ENCODE peak calls at places on chromosome 12, in five cellular contexts. A is GM13976, F is uterus, R is Calu3, O is neural crest cell. T is an unnamed sample.

GRCh38 chr12:15525414-15525813 is 203.1 kb downstream of the PTPRO start:
- DNase-seq in F (no peak), R (no peak), O (no peak), A (no peak), T (no peak)

GRCh38 chr12:91954326-91954725 is 191.3 kb downstream of the BTG1 start:
- DNase-seq in F (no peak), R (no peak), A (no peak), O (no peak), T (no peak)

GRCh38 chr12:96398422-96399080 is 1.7 kb downstream of the CDK17 start:
- DNase-seq in F (no peak), R (no peak), A (peak; percentile 21), O (no peak), T (no peak)

GRCh38 chr12:12821975-12822374 is 8.8 kb downstream of the DDX47 start:
- DNase-seq in O (no peak), A (peak; percentile 73), R (no peak), F (no peak), T (no peak)

GRCh38 chr12:54398995-54399793 is 14.7 kb upstream of the ZNF385A start:
- DNase-seq in A (peak; percentile 86), F (peak; percentile 90), R (peak; percentile 92), O (peak; percentile 98), T (peak; percentile 66)

GRCh38 chr12:121190523-121191031 is 19.4 kb upstream of the P2RX4 start:
- DNase-seq in A (no peak), O (no peak), R (no peak), F (no peak), T (no peak)

GRCh38 chr12:27296674-27297073 is 36.0 kb upstream of the BMAL2 start:
- DNase-seq in O (no peak), R (no peak), A (no peak), F (no peak), T (no peak)

GRCh38 chr12:5268424-5269210 is 163.3 kb upstream of the NTF3 start:
- DNase-seq in R (no peak), F (no peak), A (no peak), O (no peak), T (no peak)

GRCh38 chr12:97556201-97556824 is 93.7 kb downstream of the RMST start:
- DNase-seq in O (no peak), F (no peak), R (peak; percentile 44), A (no peak), T (no peak)

GRCh38 chr12:23504641-23505399 is 444.6 kb downstream of the SOX5 start:
- DNase-seq in R (no peak), O (no peak), F (no peak), A (no peak), T (no peak)

GRCh38 chr12:263574-263973 is 938 bp upstream of the SLC6A13 start:
- DNase-seq in A (no peak), O (no peak), F (no peak), R (no peak), T (no peak)

GRCh38 chr12:31521972-31522371 is 69.0 kb downstream of the DENND5B start:
- DNase-seq in O (no peak), F (no peak), A (no peak), R (no peak), T (no peak)

GRCh38 chr12:84636801-84637285 is 275.8 kb downstream of the SLC6A15 start:
- DNase-seq in A (no peak), R (no peak), F (no peak), O (no peak), T (no peak)

GRCh38 chr12:58105225-58106119 is 164.1 kb downstream of the ATP23 start:
- DNase-seq in A (no peak), O (no peak), R (no peak), F (no peak), T (no peak)
- TF ChIP-seq CTCF in A (no peak), O (peak; percentile 29), R (no peak), F (no peak), T (no peak)

DNA sequence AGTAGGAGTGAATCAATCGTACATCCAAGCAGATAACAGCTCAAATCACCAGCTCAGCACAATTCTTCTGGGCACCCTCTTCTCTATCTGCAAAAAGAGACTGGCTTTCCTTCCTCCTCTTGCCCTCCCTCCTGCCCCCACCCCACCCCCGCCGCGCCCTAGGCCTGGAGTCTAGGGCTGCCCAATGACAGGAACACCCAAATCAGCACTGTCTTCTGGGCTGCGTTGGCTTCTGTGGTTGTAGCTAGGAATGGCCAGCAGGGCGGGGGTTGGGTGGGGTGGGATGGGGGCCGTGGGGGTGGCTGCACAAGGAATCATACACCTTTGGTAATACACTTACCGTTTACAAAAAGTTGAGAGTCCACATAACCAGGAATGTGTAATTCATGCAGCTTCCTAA is 28.0 kb upstream of the TMCC3 start:
- DNase-seq in F (no peak), O (no peak), R (no peak), A (no peak), T (no peak)
- TF ChIP-seq CTCF in F (no peak), O (peak; percentile 18), R (no peak), A (no peak), T (no peak)

DNA sequence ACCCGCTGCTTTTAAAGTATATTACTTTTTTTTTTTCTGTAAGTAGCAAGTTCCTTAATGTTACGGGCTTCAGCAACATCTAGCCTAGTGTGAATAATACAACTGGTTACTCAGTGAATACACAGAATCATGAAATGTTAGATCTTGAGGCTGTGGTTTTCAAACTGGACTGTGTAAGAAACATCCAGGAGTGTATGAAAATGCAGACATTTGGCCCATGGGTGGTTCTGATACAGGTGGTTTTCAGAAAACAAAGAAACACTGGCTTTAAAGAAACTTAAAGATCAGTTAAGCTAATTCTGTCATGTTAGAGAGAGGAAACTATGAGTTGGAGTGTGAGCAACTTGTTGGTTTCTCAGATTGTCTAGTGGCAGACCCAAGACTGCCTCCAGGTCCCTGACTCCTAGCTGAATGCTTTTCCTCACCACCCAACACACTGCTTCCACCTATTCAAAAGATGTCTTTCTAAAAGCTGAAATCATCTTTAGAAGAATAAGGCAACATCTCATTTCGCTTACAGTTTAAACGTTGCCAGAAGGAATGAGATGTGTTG is 36.1 kb downstream of the TBC1D30 start:
- DNase-seq in F (no peak), A (no peak), O (no peak), R (no peak), T (no peak)
- TF ChIP-seq CTCF in F (no peak), A (no peak), O (no peak), R (no peak), T (no peak)

DNA sequence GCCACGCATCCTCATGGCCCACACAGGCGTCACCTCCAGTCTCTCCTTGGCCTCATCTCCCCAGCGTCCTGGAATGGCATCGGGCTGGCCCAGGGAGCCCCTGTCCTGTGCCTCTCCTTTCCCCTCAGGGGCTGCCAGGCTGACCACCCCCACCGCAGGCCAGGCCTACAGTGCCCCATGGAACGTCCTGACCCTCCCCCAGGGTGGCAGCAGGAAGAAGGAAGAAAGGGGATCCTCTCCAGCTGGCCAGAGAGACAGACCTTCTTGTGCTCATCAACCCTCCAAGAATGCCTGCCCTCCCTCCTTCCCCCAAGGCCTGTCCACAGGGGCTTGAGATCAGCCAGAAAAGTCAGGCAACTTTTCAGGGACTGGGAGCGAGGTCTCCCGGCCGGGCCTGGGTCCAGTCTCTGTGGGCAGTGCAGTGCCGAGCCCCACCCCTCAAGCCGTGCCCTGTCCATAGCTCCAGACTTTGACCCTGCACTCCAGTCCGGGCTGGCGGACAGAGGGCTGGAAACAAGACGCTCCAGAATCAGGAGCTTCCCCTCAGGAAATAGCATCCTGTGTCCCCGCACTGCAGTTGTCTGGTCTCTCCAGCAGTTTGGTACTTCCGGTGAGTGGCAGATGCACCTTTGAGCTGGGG is at the start of gene DAO:
- DNase-seq in R (no peak), O (no peak), F (no peak), A (no peak), T (no peak)
- TF ChIP-seq CTCF in R (no peak), O (no peak), F (no peak), A (no peak), T (no peak)

DNA sequence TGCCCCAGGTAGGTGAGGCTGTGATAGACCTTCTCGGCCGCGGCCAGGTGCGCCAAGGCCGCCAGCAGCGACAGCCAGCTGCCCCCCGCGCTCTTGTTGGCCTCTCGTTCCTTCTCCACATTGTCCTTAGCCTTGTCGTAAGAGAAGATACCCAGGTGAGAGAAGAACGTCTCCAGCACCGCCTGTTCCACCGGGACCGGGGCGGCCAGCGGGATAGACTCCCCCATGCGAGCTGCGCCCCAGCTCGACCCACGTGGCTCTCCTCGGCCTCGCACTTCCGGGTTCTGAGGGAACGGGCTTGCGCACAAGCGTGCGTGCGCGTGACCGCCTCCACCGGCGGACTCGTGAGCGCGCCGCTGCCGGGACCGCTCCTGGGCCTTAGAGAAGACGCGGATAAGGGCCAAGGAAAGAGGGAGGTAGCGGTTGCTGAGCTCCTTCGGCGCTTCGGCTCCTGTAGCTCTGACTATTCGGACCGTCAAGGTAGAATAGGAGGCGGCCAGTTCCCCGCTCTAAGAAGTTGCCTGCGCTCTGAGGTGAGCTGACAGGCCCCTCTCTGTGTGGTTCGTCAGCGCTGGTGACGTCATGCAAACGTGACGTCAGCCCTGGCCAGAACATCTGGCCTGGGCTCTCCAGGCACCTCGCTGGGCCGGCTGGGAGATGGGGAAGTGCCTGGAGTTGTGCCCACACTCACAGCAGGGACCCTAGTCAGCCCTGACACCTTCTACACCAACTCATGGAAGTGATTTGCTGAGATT is at the start of gene KICS2:
- DNase-seq in R (peak; percentile 95), O (peak; percentile 81), A (peak; percentile 92), F (peak; percentile 91), T (peak; percentile 84)
- TF ChIP-seq CTCF in R (no peak), O (no peak), A (no peak), F (no peak), T (no peak)

DNA sequence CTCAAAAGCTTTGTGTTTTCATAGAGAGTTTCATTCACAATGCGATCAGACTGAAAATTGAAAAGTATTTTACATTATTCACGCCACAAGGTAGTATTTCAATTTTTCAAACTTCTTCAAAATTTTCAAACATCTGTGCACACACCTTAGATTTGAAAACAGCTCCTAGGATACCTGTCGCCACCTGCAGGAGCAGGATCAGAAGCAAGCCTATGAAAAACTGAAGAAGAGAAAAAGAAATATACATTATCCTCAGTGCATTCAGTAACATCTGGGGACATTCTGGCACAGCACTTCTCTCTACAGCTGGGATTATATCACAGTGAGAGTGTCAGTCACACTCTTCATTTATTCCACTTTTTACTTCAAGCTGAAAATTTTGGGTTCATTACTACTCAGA is 19.8 kb downstream of the TSPAN8 start:
- DNase-seq in A (no peak), O (no peak), F (no peak), R (no peak), T (no peak)
- TF ChIP-seq CTCF in A (no peak), O (no peak), F (no peak), R (peak; percentile 31), T (no peak)

DNA sequence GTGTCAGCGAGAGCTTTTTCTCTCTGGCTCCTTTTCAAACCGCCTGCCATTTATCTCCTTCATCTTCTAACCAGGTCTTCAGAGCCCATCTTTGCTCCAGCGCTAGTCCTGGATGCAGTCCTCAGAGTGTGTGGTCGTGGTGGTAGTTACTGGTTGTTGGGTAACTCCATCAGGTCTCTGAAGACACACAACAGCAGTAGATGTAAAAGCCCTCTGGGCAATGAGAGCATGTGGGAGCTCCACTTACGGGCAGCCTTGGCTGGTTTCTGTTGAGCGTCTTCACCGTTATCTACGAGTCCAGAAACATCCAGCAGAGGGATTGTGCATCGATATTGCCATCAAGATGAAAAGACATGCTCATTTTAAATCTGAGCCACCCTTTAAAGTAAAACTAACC is 61.2 kb downstream of the FBXL14 start:
- DNase-seq in A (peak; percentile 61), F (no peak), O (no peak), R (no peak), T (no peak)
- TF ChIP-seq CTCF in A (no peak), F (no peak), O (no peak), R (no peak), T (no peak)

GRCh38 chr12:76639646-76640045 is 80.1 kb upstream of the OSBPL8 start:
- DNase-seq in F (no peak), O (no peak), R (no peak), A (no peak), T (no peak)
- TF ChIP-seq CTCF in F (no peak), O (no peak), R (no peak), A (no peak), T (no peak)

GRCh38 chr12:130526813-130527212 is 189.1 kb downstream of the PIWIL1 start:
- DNase-seq in A (no peak), O (peak; percentile 67), F (no peak), R (no peak), T (no peak)
- TF ChIP-seq CTCF in A (no peak), O (no peak), F (no peak), R (no peak), T (no peak)

T was measured in mesothelial cell of epicardium.